ENCODE peak calls at places on chromosomes 13 and 19, in six cellular contexts. M is dorsolateral prefrontal cortex, E is posterior vena cava, F is T-helper 2 cell, K is G401, J is germinal center. O is an unnamed sample.

GRCh38 chr19:8240274-8241229 is 31.4 kb downstream of the CERS4 start:
- DNase-seq in E (peak), F (no peak), K (peak), J (peak), M (peak), O (peak)

GRCh38 chr19:13036366-13036976 is 41.2 kb downstream of the NFIX start:
- DNase-seq in K (peak), M (no peak), F (no peak), E (peak), J (no peak), O (peak)

GRCh38 chr13:74886496-74886895 is 595.5 kb downstream of the TBC1D4 start:
- DNase-seq in F (no peak), M (no peak), J (no peak), E (no peak), K (no peak), O (no peak)

GRCh38 chr13:52665325-52665724 is 12.7 kb downstream of the SUGT1 start:
- DNase-seq in K (peak), J (peak), E (no peak), M (no peak), F (no peak), O (no peak)

GRCh38 chr13:78997902-78998654 is 339.1 kb upstream of the OBI1 start:
- DNase-seq in M (no peak), J (no peak), F (no peak), E (no peak), K (no peak), O (no peak)

GRCh38 chr19:56091066-56091490 is 30.0 kb downstream of the ZNF787 start:
- DNase-seq in J (no peak), F (no peak), K (no peak), M (peak), E (no peak), O (no peak)

GRCh38 chr19:58229255-58229639 is 533 bp downstream of the ZNF544 start:
- DNase-seq in K (peak), E (no peak), J (peak), F (no peak), M (no peak), O (no peak)

GRCh38 chr13:78121459-78122348 is 203.1 kb upstream of the EDNRB start:
- DNase-seq in K (peak), J (peak), E (no peak), M (peak), F (no peak), O (peak)

GRCh38 chr19:5246554-5247155 is 94.0 kb downstream of the PTPRS start:
- DNase-seq in E (no peak), F (no peak), K (no peak), M (no peak), J (no peak), O (no peak)

GRCh38 chr19:1767464-1767933 is 14.2 kb downstream of the ONECUT3 start:
- DNase-seq in J (peak), M (peak), K (no peak), F (peak), E (peak), O (no peak)

GRCh38 chr19:4730740-4731171 is 7.1 kb upstream of the DPP9 start:
- DNase-seq in J (peak), M (no peak), K (no peak), E (no peak), F (peak), O (no peak)

GRCh38 chr13:34577051-34577450 is 365.0 kb upstream of the NBEA start:
- DNase-seq in M (no peak), J (no peak), E (no peak), K (no peak), F (no peak), O (no peak)